ENCODE peak calls at places on chromosomes 7 and 10, in ten cellular contexts. One of them, this sample, is unnamed.

GRCh38 chr7:82384051-82384464 is 59.5 kb downstream of the CACNA2D1 start:
- DNase-seq in endodermal cell: no peak
- DNase-seq in tibial nerve: no peak
- DNase-seq in tibial artery: no peak
- DNase-seq in mesendoderm: no peak
- DNase-seq in colonic mucosa: no peak
- DNase-seq in left ventricle myocardium inferior: no peak
- DNase-seq in RWPE2: no peak
- DNase-seq in transverse colon: no peak
- DNase-seq in effector memory CD4-positive, alpha-beta T cell: no peak
- DNase-seq in this sample: no peak

GRCh38 chr10:110779489-110779888 is 92.2 kb upstream of the PDCD4 start:
- DNase-seq in tibial artery: no peak
- DNase-seq in mesendoderm: no peak
- DNase-seq in colonic mucosa: no peak
- DNase-seq in endodermal cell: no peak
- DNase-seq in effector memory CD4-positive, alpha-beta T cell: no peak
- DNase-seq in left ventricle myocardium inferior: no peak
- DNase-seq in RWPE2: no peak
- DNase-seq in transverse colon: no peak
- DNase-seq in tibial nerve: no peak
- DNase-seq in this sample: no peak

GRCh38 chr7:13879994-13880686 is 109.3 kb downstream of the ETV1 start:
- DNase-seq in endodermal cell: no peak
- DNase-seq in tibial nerve: no peak
- DNase-seq in RWPE2: no peak
- DNase-seq in tibial artery: no peak
- DNase-seq in left ventricle myocardium inferior: no peak
- DNase-seq in transverse colon: no peak
- DNase-seq in colonic mucosa: no peak
- DNase-seq in effector memory CD4-positive, alpha-beta T cell: no peak
- DNase-seq in mesendoderm: peak; percentile 37
- DNase-seq in this sample: no peak

GRCh38 chr10:74960670-74961069 is 134.3 kb downstream of the KAT6B start:
- DNase-seq in transverse colon: no peak
- DNase-seq in tibial artery: no peak
- DNase-seq in effector memory CD4-positive, alpha-beta T cell: no peak
- DNase-seq in colonic mucosa: no peak
- DNase-seq in endodermal cell: no peak
- DNase-seq in left ventricle myocardium inferior: no peak
- DNase-seq in mesendoderm: no peak
- DNase-seq in RWPE2: no peak
- DNase-seq in tibial nerve: no peak
- DNase-seq in this sample: no peak

GRCh38 chr10:110387983-110388681 is 83.4 kb upstream of the SMNDC1 start:
- DNase-seq in tibial nerve: no peak
- DNase-seq in effector memory CD4-positive, alpha-beta T cell: no peak
- DNase-seq in transverse colon: no peak
- DNase-seq in endodermal cell: no peak
- DNase-seq in left ventricle myocardium inferior: no peak
- DNase-seq in RWPE2: no peak
- DNase-seq in colonic mucosa: no peak
- DNase-seq in tibial artery: no peak
- DNase-seq in mesendoderm: no peak
- DNase-seq in this sample: no peak

GRCh38 chr7:45982912-45983719 is 62.0 kb upstream of the IGFBP3 start:
- DNase-seq in transverse colon: no peak
- DNase-seq in RWPE2: no peak
- DNase-seq in colonic mucosa: peak; percentile 12
- DNase-seq in tibial artery: no peak
- DNase-seq in effector memory CD4-positive, alpha-beta T cell: no peak
- DNase-seq in mesendoderm: no peak
- DNase-seq in left ventricle myocardium inferior: no peak
- DNase-seq in endodermal cell: peak; percentile 20
- DNase-seq in tibial nerve: no peak
- DNase-seq in this sample: no peak

GRCh38 chr7:115782716-115783460 is 247.7 kb downstream of the TFEC start:
- DNase-seq in endodermal cell: no peak
- DNase-seq in colonic mucosa: no peak
- DNase-seq in tibial artery: no peak
- DNase-seq in left ventricle myocardium inferior: no peak
- DNase-seq in RWPE2: no peak
- DNase-seq in tibial nerve: no peak
- DNase-seq in mesendoderm: no peak
- DNase-seq in transverse colon: no peak
- DNase-seq in effector memory CD4-positive, alpha-beta T cell: no peak
- DNase-seq in this sample: no peak

GRCh38 chr10:48187713-48188541 is 86.6 kb downstream of the FRMPD2 start:
- DNase-seq in colonic mucosa: no peak
- DNase-seq in RWPE2: no peak
- DNase-seq in left ventricle myocardium inferior: no peak
- DNase-seq in tibial nerve: no peak
- DNase-seq in endodermal cell: no peak
- DNase-seq in tibial artery: no peak
- DNase-seq in effector memory CD4-positive, alpha-beta T cell: no peak
- DNase-seq in mesendoderm: no peak
- DNase-seq in transverse colon: no peak
- DNase-seq in this sample: no peak

GRCh38 chr7:5214236-5214635 is 24.2 kb downstream of the WIPI2 start:
- DNase-seq in RWPE2: peak; percentile 29
- DNase-seq in transverse colon: no peak
- DNase-seq in mesendoderm: no peak
- DNase-seq in effector memory CD4-positive, alpha-beta T cell: no peak
- DNase-seq in left ventricle myocardium inferior: no peak
- DNase-seq in tibial nerve: no peak
- DNase-seq in colonic mucosa: no peak
- DNase-seq in tibial artery: no peak
- DNase-seq in endodermal cell: no peak
- DNase-seq in this sample: no peak

GRCh38 chr10:95864906-95865813 is 42.6 kb upstream of the CC2D2B start:
- DNase-seq in mesendoderm: peak; percentile 85
- DNase-seq in effector memory CD4-positive, alpha-beta T cell: peak; percentile 1
- DNase-seq in tibial artery: peak; percentile 31
- DNase-seq in endodermal cell: peak; percentile 79
- DNase-seq in left ventricle myocardium inferior: no peak
- DNase-seq in RWPE2: no peak
- DNase-seq in tibial nerve: no peak
- DNase-seq in colonic mucosa: peak; percentile 41
- DNase-seq in transverse colon: peak; percentile 18
- DNase-seq in this sample: peak; percentile 68

GRCh38 chr10:12380999-12381398 is 31.7 kb downstream of the CAMK1D start:
- DNase-seq in tibial nerve: no peak
- DNase-seq in effector memory CD4-positive, alpha-beta T cell: no peak
- DNase-seq in left ventricle myocardium inferior: no peak
- DNase-seq in endodermal cell: no peak
- DNase-seq in transverse colon: no peak
- DNase-seq in colonic mucosa: peak; percentile 36
- DNase-seq in tibial artery: no peak
- DNase-seq in mesendoderm: no peak
- DNase-seq in RWPE2: no peak
- DNase-seq in this sample: peak; percentile 15

GRCh38 chr10:72736176-72736795 is 44.3 kb downstream of the MCU start:
- DNase-seq in transverse colon: no peak
- DNase-seq in colonic mucosa: no peak
- DNase-seq in RWPE2: no peak
- DNase-seq in tibial artery: no peak
- DNase-seq in endodermal cell: no peak
- DNase-seq in effector memory CD4-positive, alpha-beta T cell: no peak
- DNase-seq in mesendoderm: peak; percentile 58
- DNase-seq in left ventricle myocardium inferior: no peak
- DNase-seq in tibial nerve: no peak
- DNase-seq in this sample: no peak

GRCh38 chr10:94279835-94280709 is 82.7 kb downstream of the NOC3L start:
- DNase-seq in effector memory CD4-positive, alpha-beta T cell: peak; percentile 22
- DNase-seq in endodermal cell: peak; percentile 90
- DNase-seq in tibial nerve: no peak
- DNase-seq in transverse colon: peak; percentile 46
- DNase-seq in RWPE2: no peak
- DNase-seq in left ventricle myocardium inferior: peak; percentile 35
- DNase-seq in colonic mucosa: peak; percentile 27
- DNase-seq in mesendoderm: peak; percentile 80
- DNase-seq in tibial artery: no peak
- DNase-seq in this sample: no peak

GRCh38 chr10:124717911-124718734 is 26.1 kb downstream of the FAM53B start:
- DNase-seq in mesendoderm: no peak
- DNase-seq in colonic mucosa: no peak
- DNase-seq in effector memory CD4-positive, alpha-beta T cell: peak; percentile 67
- DNase-seq in transverse colon: no peak
- DNase-seq in RWPE2: no peak
- DNase-seq in tibial artery: no peak
- DNase-seq in tibial nerve: no peak
- DNase-seq in endodermal cell: no peak
- DNase-seq in left ventricle myocardium inferior: no peak
- DNase-seq in this sample: no peak

GRCh38 chr10:22369433-22370072 is 24.3 kb downstream of the SPAG6 start:
- DNase-seq in endodermal cell: no peak
- DNase-seq in tibial nerve: no peak
- DNase-seq in mesendoderm: peak; percentile 20
- DNase-seq in effector memory CD4-positive, alpha-beta T cell: no peak
- DNase-seq in tibial artery: no peak
- DNase-seq in colonic mucosa: no peak
- DNase-seq in RWPE2: no peak
- DNase-seq in left ventricle myocardium inferior: no peak
- DNase-seq in transverse colon: no peak
- DNase-seq in this sample: no peak

GRCh38 chr7:158560386-158560785 is 27.2 kb downstream of the PTPRN2 start:
- DNase-seq in tibial nerve: no peak
- DNase-seq in RWPE2: no peak
- DNase-seq in transverse colon: no peak
- DNase-seq in left ventricle myocardium inferior: no peak
- DNase-seq in endodermal cell: peak; percentile 28
- DNase-seq in effector memory CD4-positive, alpha-beta T cell: no peak
- DNase-seq in colonic mucosa: no peak
- DNase-seq in tibial artery: no peak
- DNase-seq in mesendoderm: no peak
- DNase-seq in this sample: no peak

GRCh38 chr10:87818505-87819273 is 663 bp upstream of the ATAD1 start:
- DNase-seq in mesendoderm: peak; percentile 89
- DNase-seq in RWPE2: no peak
- DNase-seq in tibial nerve: no peak
- DNase-seq in tibial artery: peak; percentile 19
- DNase-seq in colonic mucosa: peak; percentile 60
- DNase-seq in effector memory CD4-positive, alpha-beta T cell: peak; percentile 37
- DNase-seq in endodermal cell: peak; percentile 70
- DNase-seq in left ventricle myocardium inferior: peak; percentile 19
- DNase-seq in transverse colon: peak; percentile 54
- DNase-seq in this sample: no peak

GRCh38 chr7:44244282-44244681 is 43.5 kb downstream of the YKT6 start:
- DNase-seq in effector memory CD4-positive, alpha-beta T cell: no peak
- DNase-seq in endodermal cell: peak; percentile 83
- DNase-seq in RWPE2: no peak
- DNase-seq in mesendoderm: peak; percentile 33
- DNase-seq in tibial nerve: no peak
- DNase-seq in colonic mucosa: no peak
- DNase-seq in tibial artery: no peak
- DNase-seq in transverse colon: no peak
- DNase-seq in left ventricle myocardium inferior: no peak
- DNase-seq in this sample: no peak

GRCh38 chr10:34526758-34527730 is 288.1 kb downstream of the PARD3 start:
- DNase-seq in tibial nerve: no peak
- DNase-seq in left ventricle myocardium inferior: no peak
- DNase-seq in RWPE2: no peak
- DNase-seq in transverse colon: no peak
- DNase-seq in effector memory CD4-positive, alpha-beta T cell: no peak
- DNase-seq in mesendoderm: peak; percentile 99
- DNase-seq in tibial artery: no peak
- DNase-seq in endodermal cell: peak; percentile 80
- DNase-seq in colonic mucosa: no peak
- DNase-seq in this sample: peak; percentile 64
- H3K4me1 ChIP-seq in tibial nerve: peaks cover 21% of the 10 kb centered on the region
- H3K4me1 ChIP-seq in left ventricle myocardium inferior: peaks cover 32% of the 10 kb centered on the region
- H3K4me1 ChIP-seq in RWPE2: peaks cover 40% of the 10 kb centered on the region
- H3K4me1 ChIP-seq in transverse colon: no peaks in the 10 kb centered on the region
- H3K4me1 ChIP-seq in effector memory CD4-positive, alpha-beta T cell: no peaks in the 10 kb centered on the region
- H3K4me1 ChIP-seq in mesendoderm: peaks cover 15% of the 10 kb centered on the region
- H3K4me1 ChIP-seq in tibial artery: peaks cover 27% of the 10 kb centered on the region
- H3K4me1 ChIP-seq in endodermal cell: peaks cover 16% of the 10 kb centered on the region
- H3K4me1 ChIP-seq in colonic mucosa: no peaks in the 10 kb centered on the region
- H3K4me1 ChIP-seq in this sample: peaks cover 21% of the 10 kb centered on the region

DNA sequence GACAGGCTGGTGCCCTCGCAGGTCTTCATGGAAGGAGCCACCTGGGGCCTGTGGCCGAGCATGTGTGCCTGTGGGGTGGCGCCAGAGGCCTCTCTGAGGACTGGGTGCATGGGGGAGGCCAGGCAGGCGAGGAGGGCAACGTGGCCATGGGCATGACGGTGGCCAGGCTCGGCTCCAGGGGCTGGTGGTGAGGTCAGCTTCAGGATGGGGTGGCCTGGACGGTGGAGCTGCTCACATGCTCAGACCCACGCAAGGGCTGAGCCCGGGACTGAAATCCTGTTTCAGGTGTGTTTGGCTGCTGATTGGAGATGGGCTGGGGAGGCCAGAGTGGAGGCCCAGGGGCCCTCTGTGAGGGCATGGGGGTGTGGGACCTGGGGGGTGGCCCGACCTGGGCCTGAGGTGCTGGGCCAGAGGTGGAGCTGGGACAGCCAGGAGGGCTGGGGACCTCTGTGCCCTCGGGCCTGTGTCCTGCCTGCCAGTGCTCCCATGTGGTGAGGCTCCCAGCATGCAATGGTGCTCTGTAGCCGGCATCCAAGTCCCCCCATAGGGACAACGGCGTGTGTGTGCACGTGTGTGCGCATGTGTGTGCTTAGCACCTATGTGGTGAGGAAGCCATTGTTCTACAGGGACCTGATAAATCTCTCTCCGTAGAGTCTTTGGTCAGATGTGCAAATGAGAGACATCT is 71.1 kb downstream of the INPP5A start:
- DNase-seq in tibial nerve: no peak
- DNase-seq in transverse colon: no peak
- DNase-seq in tibial artery: no peak
- DNase-seq in mesendoderm: no peak
- DNase-seq in left ventricle myocardium inferior: no peak
- DNase-seq in effector memory CD4-positive, alpha-beta T cell: no peak
- DNase-seq in colonic mucosa: no peak
- DNase-seq in RWPE2: peak; percentile 37
- DNase-seq in endodermal cell: no peak
- DNase-seq in this sample: peak; percentile 60
- H3K4me1 ChIP-seq in tibial nerve: peaks cover 34% of the 10 kb centered on the region
- H3K4me1 ChIP-seq in transverse colon: peaks cover 27% of the 10 kb centered on the region
- H3K4me1 ChIP-seq in tibial artery: peaks cover 67% of the 10 kb centered on the region
- H3K4me1 ChIP-seq in mesendoderm: no peaks in the 10 kb centered on the region
- H3K4me1 ChIP-seq in left ventricle myocardium inferior: peaks cover 54% of the 10 kb centered on the region
- H3K4me1 ChIP-seq in effector memory CD4-positive, alpha-beta T cell: no peaks in the 10 kb centered on the region
- H3K4me1 ChIP-seq in colonic mucosa: no peaks in the 10 kb centered on the region
- H3K4me1 ChIP-seq in RWPE2: no peaks in the 10 kb centered on the region
- H3K4me1 ChIP-seq in endodermal cell: no peaks in the 10 kb centered on the region
- H3K4me1 ChIP-seq in this sample: peaks cover 3% of the 10 kb centered on the region

GRCh38 chr7:80770061-80770460 is 131.6 kb downstream of the CD36 start:
- DNase-seq in mesendoderm: no peak
- DNase-seq in RWPE2: no peak
- DNase-seq in effector memory CD4-positive, alpha-beta T cell: no peak
- DNase-seq in transverse colon: no peak
- DNase-seq in left ventricle myocardium inferior: no peak
- DNase-seq in endodermal cell: no peak
- DNase-seq in tibial artery: no peak
- DNase-seq in tibial nerve: no peak
- DNase-seq in colonic mucosa: no peak
- DNase-seq in this sample: no peak
- H3K4me1 ChIP-seq in mesendoderm: no peaks in the 10 kb centered on the region
- H3K4me1 ChIP-seq in RWPE2: peaks cover 11% of the 10 kb centered on the region
- H3K4me1 ChIP-seq in effector memory CD4-positive, alpha-beta T cell: no peaks in the 10 kb centered on the region
- H3K4me1 ChIP-seq in transverse colon: peaks cover 14% of the 10 kb centered on the region
- H3K4me1 ChIP-seq in left ventricle myocardium inferior: peaks cover 43% of the 10 kb centered on the region
- H3K4me1 ChIP-seq in endodermal cell: peaks cover 9% of the 10 kb centered on the region
- H3K4me1 ChIP-seq in tibial artery: peaks cover 26% of the 10 kb centered on the region
- H3K4me1 ChIP-seq in tibial nerve: peaks cover 16% of the 10 kb centered on the region
- H3K4me1 ChIP-seq in colonic mucosa: no peaks in the 10 kb centered on the region
- H3K4me1 ChIP-seq in this sample: no peaks in the 10 kb centered on the region

GRCh38 chr10:59879363-59879935 is 26.9 kb downstream of the CCDC6 start:
- DNase-seq in effector memory CD4-positive, alpha-beta T cell: no peak
- DNase-seq in mesendoderm: no peak
- DNase-seq in transverse colon: no peak
- DNase-seq in tibial artery: no peak
- DNase-seq in left ventricle myocardium inferior: no peak
- DNase-seq in tibial nerve: no peak
- DNase-seq in endodermal cell: no peak
- DNase-seq in RWPE2: no peak
- DNase-seq in colonic mucosa: no peak
- DNase-seq in this sample: no peak
- H3K4me1 ChIP-seq in effector memory CD4-positive, alpha-beta T cell: peaks cover 5% of the 10 kb centered on the region
- H3K4me1 ChIP-seq in mesendoderm: peaks cover 12% of the 10 kb centered on the region
- H3K4me1 ChIP-seq in transverse colon: peaks cover 10% of the 10 kb centered on the region
- H3K4me1 ChIP-seq in tibial artery: peaks cover 92% of the 10 kb centered on the region
- H3K4me1 ChIP-seq in left ventricle myocardium inferior: peaks cover 30% of the 10 kb centered on the region
- H3K4me1 ChIP-seq in tibial nerve: peaks cover 13% of the 10 kb centered on the region
- H3K4me1 ChIP-seq in endodermal cell: peaks cover 7% of the 10 kb centered on the region
- H3K4me1 ChIP-seq in RWPE2: peaks cover 19% of the 10 kb centered on the region
- H3K4me1 ChIP-seq in colonic mucosa: no peaks in the 10 kb centered on the region
- H3K4me1 ChIP-seq in this sample: no peaks in the 10 kb centered on the region

This sample was measured in ascending aorta.